ENCODE peak calls at places on chromosomes 6 and 20, in five cellular contexts. G is Calu3; Y is CD4-positive, alpha-beta T cell; O is endothelial cell; S is gastrocnemius medialis. D is an unnamed sample.

GRCh38 chr6:132461958-132462357 is 51.0 kb downstream of the STX7 start:
- DNase-seq in Y (no peak), G (peak), S (no peak), O (no peak), D (no peak)

GRCh38 chr6:88380083-88380482 is 213.9 kb upstream of the CNR1 start:
- DNase-seq in O (no peak), Y (no peak), S (peak), G (peak), D (no peak)

GRCh38 chr6:139028242-139028657 is 295 bp upstream of the ABRACL start:
- DNase-seq in Y (no peak), O (no peak), S (no peak), G (no peak), D (no peak)

GRCh38 chr20:31722388-31723281 is at the start of gene BCL2L1:
- DNase-seq in Y (peak), O (peak), S (peak), G (peak), D (peak)

GRCh38 chr6:14273196-14273595 is 155.6 kb downstream of the CD83 start:
- DNase-seq in Y (no peak), G (no peak), O (no peak), S (no peak), D (no peak)

GRCh38 chr20:38674178-38675133 is 49.8 kb upstream of the SLC32A1 start:
- DNase-seq in G (no peak), S (no peak), Y (peak), O (peak), D (peak)

GRCh38 chr6:33116417-33116816 is 40.6 kb downstream of the HLA-DPB1 start:
- DNase-seq in O (no peak), Y (no peak), G (no peak), S (no peak), D (no peak)

GRCh38 chr20:47303736-47304135 is 52.8 kb downstream of the ZMYND8 start:
- DNase-seq in G (no peak), Y (no peak), S (no peak), O (no peak), D (no peak)

GRCh38 chr20:48463916-48464315 is 363.9 kb downstream of the PREX1 start:
- DNase-seq in S (peak), O (no peak), Y (no peak), G (no peak), D (no peak)

GRCh38 chr6:122648726-122649125 is 38.5 kb downstream of the PKIB start:
- DNase-seq in O (no peak), Y (no peak), S (no peak), G (no peak), D (no peak)

GRCh38 chr20:40192083-40192482 is 497.0 kb downstream of the MAFB start:
- DNase-seq in Y (no peak), S (no peak), O (no peak), G (no peak), D (no peak)

GRCh38 chr6:126217497-126217896 is 122.4 kb upstream of the CENPW start:
- DNase-seq in Y (no peak), S (no peak), O (no peak), G (no peak), D (no peak)

GRCh38 chr20:62219101-62219991 is 732 bp downstream of the HRH3 start:
- DNase-seq in G (peak), Y (no peak), S (no peak), O (no peak), D (no peak)

GRCh38 chr20:62900692-62901584 is 25.4 kb downstream of the DIDO1 start:
- DNase-seq in O (peak), G (peak), Y (no peak), S (no peak), D (no peak)

GRCh38 chr20:54122189-54122588 is 51.6 kb downstream of the CYP24A1 start:
- DNase-seq in S (no peak), Y (no peak), O (no peak), G (no peak), D (no peak)

GRCh38 chr6:162962093-162962492 is 234.3 kb downstream of the PACRG start:
- DNase-seq in S (no peak), O (no peak), G (no peak), Y (no peak), D (no peak)

GRCh38 chr20:45500022-45500421 is 15.4 kb downstream of the SPINT3 start:
- DNase-seq in O (no peak), Y (no peak), S (no peak), G (peak), D (no peak)

GRCh38 chr6:70834520-70834919 is 122.3 kb downstream of the B3GAT2 start:
- DNase-seq in S (no peak), O (no peak), G (no peak), Y (no peak), D (no peak)

GRCh38 chr20:47500554-47500953 is 1.1 kb upstream of the NCOA3 start:
- DNase-seq in O (no peak), S (no peak), Y (no peak), G (peak), D (no peak)

GRCh38 chr20:57449398-57450354 is 58.5 kb downstream of the RBM38 start:
- DNase-seq in G (no peak), O (no peak), Y (no peak), S (no peak), D (no peak)

GRCh38 chr6:99589290-99589672 is 17.4 kb upstream of the PRDM13 start:
- DNase-seq in S (no peak), G (peak), Y (no peak), O (peak), D (no peak)

GRCh38 chr6:158629376-158630221 is 14.9 kb downstream of the DYNLT1 start:
- DNase-seq in S (peak), G (no peak), Y (peak), O (no peak), D (no peak)

GRCh38 chr6:130037207-130037811 is 18.9 kb downstream of the L3MBTL3 start:
- DNase-seq in G (no peak), Y (no peak), O (no peak), S (no peak), D (no peak)

GRCh38 chr6:88179692-88180091 is 13.5 kb upstream of the CNR1 start:
- DNase-seq in Y (no peak), O (no peak), G (no peak), S (no peak), D (no peak)

GRCh38 chr6:94071835-94072234 is 652.5 kb upstream of the EPHA7 start:
- DNase-seq in G (no peak), Y (no peak), S (no peak), O (no peak), D (no peak)

GRCh38 chr6:38489951-38490350 is 149.8 kb downstream of the BTBD9 start:
- DNase-seq in G (no peak), S (no peak), Y (no peak), O (no peak), D (no peak)

GRCh38 chr6:83884523-83884922 is 25.0 kb downstream of the CYB5R4 start:
- DNase-seq in Y (no peak), G (no peak), S (no peak), O (no peak), D (no peak)

GRCh38 chr20:63978319-63979220 is 872 bp downstream of the SAMD10 start:
- DNase-seq in G (peak), O (peak), Y (no peak), S (peak), D (peak)

GRCh38 chr6:13668291-13668928 is 43.2 kb downstream of the RANBP9 start:
- DNase-seq in G (no peak), O (no peak), Y (no peak), S (no peak), D (no peak)

GRCh38 chr20:48203252-48203651 is 418.0 kb upstream of the SULF2 start:
- DNase-seq in O (no peak), G (no peak), S (no peak), Y (no peak), D (no peak)

GRCh38 chr6:51885957-51886356 is 201.5 kb downstream of the PKHD1 start:
- DNase-seq in O (no peak), Y (no peak), S (no peak), G (no peak), D (no peak)

GRCh38 chr6:123526128-123526527 is 110.6 kb downstream of the TRDN start:
- DNase-seq in G (no peak), Y (no peak), O (no peak), S (no peak), D (no peak)

GRCh38 chr20:35006009-35006408 is 50.3 kb downstream of the MYH7B start:
- DNase-seq in O (no peak), Y (no peak), G (no peak), S (no peak), D (no peak)

GRCh38 chr6:132752255-132752654 is 5.4 kb downstream of the VNN2 start:
- DNase-seq in G (no peak), S (no peak), O (no peak), Y (no peak), D (no peak)

GRCh38 chr20:33963756-33964155 is 30.0 kb upstream of the RALY start:
- DNase-seq in Y (no peak), S (peak), O (no peak), G (no peak), D (no peak)

GRCh38 chr6:145075425-145075824 is 659.9 kb downstream of the EPM2A start:
- DNase-seq in Y (no peak), G (no peak), S (no peak), O (no peak), D (no peak)

GRCh38 chr6:63897952-63898351 is 262.4 kb downstream of the PHF3 start:
- DNase-seq in G (no peak), S (no peak), O (no peak), Y (no peak), D (no peak)

GRCh38 chr6:145798530-145798929 is 16.1 kb downstream of the FBXO30 start:
- DNase-seq in S (no peak), Y (no peak), O (no peak), G (no peak), D (no peak)

GRCh38 chr6:25337004-25337403 is 57.8 kb downstream of the CARMIL1 start:
- DNase-seq in G (no peak), O (no peak), S (no peak), Y (no peak), D (no peak)
- TF ChIP-seq CTCF in G (no peak), O (no peak), S (no peak), Y (no peak), D (no peak)

GRCh38 chr20:49741940-49742339 is 28.3 kb upstream of the B4GALT5 start:
- DNase-seq in O (no peak), S (no peak), Y (no peak), G (no peak), D (no peak)

GRCh38 chr20:49739042-49739441 is 25.4 kb upstream of the B4GALT5 start:
- DNase-seq in O (no peak), G (no peak), S (no peak), Y (no peak), D (no peak)

GRCh38 chr20:49740807-49741206 is 27.1 kb upstream of the B4GALT5 start:
- DNase-seq in G (no peak), O (no peak), Y (no peak), S (no peak), D (no peak)

GRCh38 chr20:49742948-49743347 is 29.3 kb upstream of the B4GALT5 start:
- DNase-seq in Y (no peak), S (no peak), O (no peak), G (peak), D (no peak)

DNA sequence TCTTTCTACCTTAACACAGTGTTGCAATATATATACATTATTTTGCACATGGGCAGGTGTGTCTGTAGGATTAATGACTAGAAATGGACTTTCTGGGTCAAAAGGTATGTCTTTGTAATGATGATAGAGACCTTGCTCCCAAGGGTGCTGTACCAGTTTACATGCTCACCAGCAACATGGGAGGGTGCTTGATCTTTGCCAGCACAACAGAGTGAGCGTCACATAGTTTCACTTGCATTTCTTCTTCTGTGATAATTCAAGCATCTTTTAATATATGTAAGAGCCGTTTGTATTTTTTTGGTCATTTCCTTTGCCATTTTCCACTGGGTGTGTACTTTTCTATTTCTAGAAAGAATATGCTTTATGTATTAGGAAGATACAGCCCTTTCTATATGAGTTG is 23.6 kb upstream of the B4GALT5 start:
- DNase-seq in S (no peak), O (no peak), G (no peak), Y (no peak), D (no peak)
- TF ChIP-seq CTCF in S (no peak), O (no peak), G (no peak), Y (no peak), D (no peak)

GRCh38 chr6:19851273-19852089 is 14.3 kb downstream of the ID4 start:
- DNase-seq in O (peak), S (no peak), Y (no peak), G (peak), D (no peak)
- TF ChIP-seq CTCF in O (peak), S (peak), Y (no peak), G (peak), D (no peak)

GRCh38 chr6:106883808-106884262 is 90.7 kb downstream of the CD24 start:
- DNase-seq in S (no peak), O (no peak), Y (no peak), G (no peak), D (no peak)
- TF ChIP-seq CTCF in S (no peak), O (no peak), Y (no peak), G (no peak), D (no peak)

D was measured in natural killer cell.